ENCODE peak calls at places on chromosome 1, in four cellular contexts. H is IMR-90, P is H9, F is PC-9. J is an unnamed sample.
A peak's percentile ranks its signal among the peaks of the same experiment; 100 is the strongest.

GRCh38 chr1:184915463-184916080 is 58.7 kb downstream of the NIBAN1 start:
- DNase-seq in F (no peak), H (peak; percentile 49), P (no peak), J (no peak)

GRCh38 chr1:244674446-244674845 is 21.5 kb downstream of the DESI2 start:
- DNase-seq in H (peak; percentile 47), P (no peak), F (no peak), J (no peak)

GRCh38 chr1:156684227-156684782 is 7.1 kb upstream of the NES start:
- DNase-seq in H (peak; percentile 76), F (no peak), P (no peak), J (peak; percentile 93)

GRCh38 chr1:91080650-91081049 is 58.8 kb upstream of the ZNF644 start:
- DNase-seq in P (no peak), H (no peak), F (no peak), J (no peak)

GRCh38 chr1:53902235-53902920 is 8.4 kb downstream of the DIO1 start:
- DNase-seq in H (no peak), F (no peak), P (no peak), J (no peak)

GRCh38 chr1:199774433-199775089 is 252.9 kb upstream of the NR5A2 start:
- DNase-seq in P (no peak), H (peak; percentile 85), F (peak; percentile 29), J (no peak)

GRCh38 chr1:154972517-154973343 is 1.8 kb upstream of the CKS1B start:
- DNase-seq in F (peak; percentile 91), P (peak; percentile 98), H (peak; percentile 95), J (peak; percentile 84)

GRCh38 chr1:205301220-205301821 is 20.2 kb downstream of the NUAK2 start:
- DNase-seq in F (peak; percentile 85), H (peak; percentile 97), P (peak; percentile 98), J (peak; percentile 96)

GRCh38 chr1:145991799-145992412 is 4.5 kb downstream of the TXNIP start:
- DNase-seq in P (no peak), H (no peak), F (no peak), J (no peak)

GRCh38 chr1:55696181-55696580 is 481.0 kb upstream of the USP24 start:
- DNase-seq in F (no peak), H (peak; percentile 98), P (no peak), J (peak; percentile 86)

GRCh38 chr1:42851960-42852607 is 5.7 kb downstream of the ZNF691 start:
- DNase-seq in H (no peak), P (no peak), F (no peak), J (no peak)

GRCh38 chr1:163378554-163378953 is 56.8 kb downstream of the NUF2 start:
- DNase-seq in P (no peak), H (no peak), F (no peak), J (no peak)

GRCh38 chr1:71200503-71200902 is 119.7 kb upstream of the ZRANB2 start:
- DNase-seq in H (no peak), F (no peak), P (no peak), J (no peak)

GRCh38 chr1:100348549-100349144 is 3.7 kb upstream of the CDC14A start:
- DNase-seq in F (no peak), H (no peak), P (no peak), J (no peak)

GRCh38 chr1:211344335-211344664 is 17.7 kb downstream of the TRAF5 start:
- DNase-seq in P (no peak), F (no peak), H (peak; percentile 32), J (no peak)

GRCh38 chr1:211340622-211341487 is 14.2 kb downstream of the TRAF5 start:
- DNase-seq in H (no peak), P (no peak), F (no peak), J (no peak)

GRCh38 chr1:211343607-211344334 is 17.1 kb downstream of the TRAF5 start:
- DNase-seq in P (no peak), H (peak; percentile 31), F (no peak), J (no peak)

GRCh38 chr1:211339631-211340041 is 13.0 kb downstream of the TRAF5 start:
- DNase-seq in P (no peak), H (no peak), F (no peak), J (no peak)

GRCh38 chr1:211341999-211342398 is 15.4 kb downstream of the TRAF5 start:
- DNase-seq in P (no peak), F (no peak), H (no peak), J (no peak)
- H4K20me1 ChIP-seq in P (no peaks in the 10 kb centered on the region), F (no peaks in the 10 kb centered on the region), H (peaks cover 71% of the 10 kb centered on the region), J (peaks cover 18% of the 10 kb centered on the region)

GRCh38 chr1:197776348-197777082 is 1.2 kb upstream of the DENND1B start:
- DNase-seq in H (peak; percentile 93), F (no peak), P (no peak), J (peak; percentile 83)
- H2AFZ ChIP-seq in H (no peak overlapping the region), F (peak overlapping the region; percentile 94), P (no peak overlapping the region), J (peak overlapping the region; percentile 79)

DNA sequence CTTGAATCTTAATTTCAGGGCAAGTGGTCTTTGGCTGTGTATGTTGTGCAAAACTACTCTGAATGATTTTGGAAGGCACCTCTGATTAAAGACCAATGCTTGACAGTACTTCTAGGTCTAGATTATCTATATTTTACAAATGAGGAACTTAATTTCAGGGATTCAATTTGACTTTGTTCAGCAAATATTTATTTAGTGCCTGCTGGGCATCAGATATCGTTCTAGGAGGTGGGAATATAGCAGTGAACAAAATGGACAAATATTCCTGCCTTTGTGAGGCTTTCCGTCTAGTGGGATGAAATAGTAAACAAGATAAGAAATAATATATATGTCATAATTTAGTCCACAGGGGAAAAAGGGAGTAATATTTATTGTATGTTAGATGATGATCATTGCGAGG is 4.7 kb downstream of the ZNF326 start:
- DNase-seq in P (no peak), F (no peak), H (no peak), J (no peak)
- H4K20me1 ChIP-seq in P (no peaks in the 10 kb centered on the region), F (peaks cover 80% of the 10 kb centered on the region), H (peaks cover 22% of the 10 kb centered on the region), J (peaks cover 18% of the 10 kb centered on the region)

DNA sequence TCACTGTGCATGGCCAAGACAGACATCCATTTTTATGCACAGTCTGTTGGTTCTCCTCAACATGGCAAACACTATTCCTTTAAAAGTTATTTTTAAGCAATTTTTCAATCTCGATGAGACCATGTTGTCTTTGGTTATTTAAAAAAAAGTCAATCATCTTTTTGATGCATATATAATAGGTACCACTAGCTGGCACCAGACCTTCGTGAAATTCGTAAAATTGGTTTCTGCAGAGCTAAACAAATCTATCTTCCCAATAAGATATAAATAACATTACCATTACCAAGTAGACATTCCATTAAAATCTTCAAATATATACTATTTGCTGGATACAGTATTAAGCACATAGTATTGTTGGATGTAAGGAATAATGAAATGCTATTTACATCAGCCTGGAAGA is 220.0 kb upstream of the GREM2 start:
- DNase-seq in H (no peak), P (no peak), F (no peak), J (no peak)
- H2AFZ ChIP-seq in H (no peak overlapping the region), P (no peak overlapping the region), F (no peak overlapping the region), J (no peak overlapping the region)

DNA sequence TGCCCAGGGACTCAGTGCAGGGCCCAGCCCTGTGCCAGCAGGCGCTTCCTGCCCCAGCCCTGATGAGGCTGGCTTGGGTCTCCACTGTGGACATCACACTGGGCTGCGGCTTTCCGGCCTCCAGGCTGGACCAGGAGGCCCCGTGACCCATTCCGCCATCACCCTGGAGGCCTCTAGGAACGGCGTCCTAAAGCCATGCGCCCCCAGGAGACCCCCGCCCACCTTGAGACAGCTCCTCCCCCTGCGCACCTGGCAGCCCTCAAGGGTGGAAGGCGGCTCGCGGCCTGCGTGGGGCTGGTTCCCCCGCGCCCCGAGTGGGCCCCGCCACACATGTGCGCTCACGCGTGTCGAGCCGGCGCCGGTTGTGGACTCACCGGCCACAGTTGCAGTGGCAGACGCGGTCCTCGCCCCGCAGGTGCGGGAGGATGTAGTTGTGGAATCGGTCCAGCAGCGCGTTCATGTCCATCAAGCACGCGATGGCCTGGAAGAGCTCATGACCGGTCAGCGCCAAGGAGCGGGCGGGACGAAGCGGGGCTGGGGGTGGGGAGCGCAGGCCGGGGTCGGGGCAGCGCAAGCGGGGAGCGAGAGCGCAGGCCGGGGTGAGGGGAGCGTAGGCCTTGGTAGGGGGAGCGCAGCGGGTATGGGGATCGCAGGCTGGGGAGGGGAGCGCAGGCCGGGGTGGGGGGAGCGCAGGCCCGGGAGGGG is 962 bp downstream of the TMEM240 start:
- DNase-seq in H (peak; percentile 47), P (peak; percentile 61), F (no peak), J (peak; percentile 99)
- H4K20me1 ChIP-seq in H (peaks cover 25% of the 10 kb centered on the region), P (no peaks in the 10 kb centered on the region), F (peaks cover 20% of the 10 kb centered on the region), J (peaks cover 16% of the 10 kb centered on the region)

GRCh38 chr1:15337656-15338402 is 71.9 kb upstream of the EFHD2 start:
- DNase-seq in P (no peak), H (peak; percentile 85), F (peak; percentile 43), J (peak; percentile 96)
- H2AFZ ChIP-seq in P (no peak overlapping the region), H (peak overlapping the region; percentile 89), F (no peak overlapping the region), J (peak overlapping the region; percentile 75)

GRCh38 chr1:32195531-32195930 is 4.9 kb upstream of the CCDC28B start:
- DNase-seq in P (no peak), F (no peak), H (no peak), J (no peak)

GRCh38 chr1:32187850-32188249 is 8.4 kb downstream of the TXLNA start:
- DNase-seq in F (no peak), P (no peak), H (no peak), J (no peak)

GRCh38 chr1:32194984-32195383 is 5.4 kb upstream of the CCDC28B start:
- DNase-seq in F (no peak), P (no peak), H (no peak), J (no peak)

GRCh38 chr1:32195972-32196823 is 4.2 kb upstream of the CCDC28B start:
- DNase-seq in F (no peak), P (no peak), H (peak; percentile 54), J (no peak)

GRCh38 chr1:32192220-32192948 is 8.0 kb upstream of the CCDC28B start:
- DNase-seq in F (no peak), P (no peak), H (no peak), J (no peak)
- H4K20me1 ChIP-seq in F (peaks cover 7% of the 10 kb centered on the region), P (no peaks in the 10 kb centered on the region), H (peaks cover 35% of the 10 kb centered on the region), J (peaks cover 61% of the 10 kb centered on the region)